ENCODE peak calls at places on chromosomes 4 and X, in four cellular contexts. M is CD8-positive, alpha-beta T cell; H is fibroblast of lung; G is IMR-90. D is an unnamed sample. For H3K4me1, the result is how much of the 10 kb centered on the place peaks cover.

GRCh38 chrX:19912-20571 is 261.1 kb upstream of the PLCXD1 start:
- DNase-seq in M (no peak), H (no peak), G (no peak), D (no peak)

GRCh38 chrX:96006281-96006680 is 678.4 kb upstream of the DIAPH2 start:
- DNase-seq in M (no peak), G (no peak), H (no peak), D (no peak)

GRCh38 chrX:88425739-88426138 is 321.3 kb upstream of the CPXCR1 start:
- DNase-seq in H (no peak), M (no peak), G (no peak), D (no peak)

GRCh38 chr4:163866728-163867313 is 372.3 kb downstream of the TMA16 start:
- DNase-seq in M (no peak), G (peak), H (peak), D (no peak)

GRCh38 chr4:46329118-46329976 is 60.6 kb downstream of the GABRA2 start:
- DNase-seq in M (no peak), G (peak), H (peak), D (no peak)

GRCh38 chr4:114729339-114729738 is 130.7 kb downstream of the UGT8 start:
- DNase-seq in G (no peak), H (no peak), M (no peak), D (no peak)

GRCh38 chr4:159487284-159487747 is 384.4 kb downstream of the RAPGEF2 start:
- DNase-seq in G (peak), M (no peak), H (peak), D (no peak)

GRCh38 chrX:39969099-39969825 is 128.5 kb downstream of the BCOR start:
- DNase-seq in G (no peak), H (no peak), M (peak), D (no peak)

GRCh38 chr4:8227201-8227770 is 28.2 kb downstream of the SH3TC1 start:
- DNase-seq in M (no peak), H (no peak), G (no peak), D (no peak)

GRCh38 chr4:21819086-21819485 is 129.5 kb downstream of the KCNIP4 start:
- DNase-seq in G (no peak), M (no peak), H (peak), D (no peak)

GRCh38 chr4:155604718-155605601 is 61.7 kb upstream of the GUCY1A1 start:
- DNase-seq in H (peak), G (peak), M (no peak), D (peak)

GRCh38 chr4:1246901-1247810 is 1.8 kb downstream of the CTBP1 start:
- DNase-seq in H (no peak), M (no peak), G (no peak), D (no peak)

GRCh38 chr4:125382995-125383394 is 68.2 kb downstream of the FAT4 start:
- DNase-seq in G (no peak), H (no peak), M (no peak), D (no peak)

GRCh38 chr4:5980436-5981155 is 37.6 kb downstream of the C4orf50 start:
- DNase-seq in G (no peak), M (no peak), H (peak), D (no peak)

GRCh38 chr4:116913451-116913850 is 171.9 kb downstream of the TRAM1L1 start:
- DNase-seq in H (no peak), G (no peak), M (no peak), D (no peak)

GRCh38 chrX:109856974-109857373 is 123.9 kb upstream of the ACSL4 start:
- DNase-seq in M (no peak), H (peak), G (peak), D (no peak)

GRCh38 chr4:48032721-48033120 is 16.1 kb downstream of the NIPAL1 start:
- DNase-seq in G (no peak), H (no peak), M (no peak), D (no peak)

GRCh38 chrX:39890807-39891206 is 207.0 kb downstream of the BCOR start:
- DNase-seq in H (no peak), M (no peak), G (no peak), D (no peak)

GRCh38 chr4:136793848-136794247 is 738.4 kb downstream of the PCDH18 start:
- DNase-seq in M (no peak), H (no peak), G (peak), D (no peak)

GRCh38 chr4:113433536-113434246 is 327.8 kb downstream of the CAMK2D start:
- DNase-seq in G (no peak), H (peak), M (no peak), D (no peak)

GRCh38 chrX:16946361-16946964 is at the start of gene REPS2:
- DNase-seq in G (peak), H (peak), M (peak), D (peak)

GRCh38 chr4:2962099-2962455 is 1.1 kb downstream of the NOP14 start:
- DNase-seq in H (no peak), M (no peak), G (no peak), D (no peak)

GRCh38 chrX:139766545-139766983 is 58.6 kb upstream of the MCF2 start:
- DNase-seq in G (no peak), H (no peak), M (peak), D (no peak)

GRCh38 chr4:48538358-48538757 is 48.3 kb downstream of the ZAR1 start:
- DNase-seq in H (no peak), G (no peak), M (no peak), D (no peak)

GRCh38 chr4:23238848-23239247 is 546.1 kb downstream of the GBA3 start:
- DNase-seq in M (no peak), H (no peak), G (no peak), D (no peak)

GRCh38 chrX:87397103-87397886 is 120.3 kb upstream of the KLHL4 start:
- DNase-seq in H (peak), G (no peak), M (no peak), D (no peak)

GRCh38 chr4:866068-866760 is 40.3 kb upstream of the CPLX1 start:
- DNase-seq in M (no peak), H (no peak), G (no peak), D (no peak)

GRCh38 chrX:22039541-22039940 is 7.4 kb downstream of the PHEX start:
- DNase-seq in H (no peak), M (no peak), G (no peak), D (no peak)

GRCh38 chr4:18882468-18882867 is 860.9 kb upstream of the LCORL start:
- DNase-seq in H (peak), G (peak), M (no peak), D (no peak)

GRCh38 chr4:25966171-25966570 is 52.2 kb downstream of the SMIM20 start:
- DNase-seq in H (peak), G (peak), M (no peak), D (no peak)

GRCh38 chr4:10998826-10999225 is 314.3 kb upstream of the CLNK start:
- DNase-seq in G (no peak), M (no peak), H (peak), D (no peak)

GRCh38 chr4:15917297-15917696 is 21.2 kb downstream of the FGFBP1 start:
- DNase-seq in H (no peak), G (no peak), M (no peak), D (no peak)

GRCh38 chrX:132452911-132453550 is 35.8 kb downstream of the MBNL3 start:
- DNase-seq in M (no peak), G (no peak), H (no peak), D (no peak)

GRCh38 chr4:107037188-107037587 is 1.1 kb upstream of the DKK2 start:
- DNase-seq in G (peak), H (no peak), M (no peak), D (peak)

DNA sequence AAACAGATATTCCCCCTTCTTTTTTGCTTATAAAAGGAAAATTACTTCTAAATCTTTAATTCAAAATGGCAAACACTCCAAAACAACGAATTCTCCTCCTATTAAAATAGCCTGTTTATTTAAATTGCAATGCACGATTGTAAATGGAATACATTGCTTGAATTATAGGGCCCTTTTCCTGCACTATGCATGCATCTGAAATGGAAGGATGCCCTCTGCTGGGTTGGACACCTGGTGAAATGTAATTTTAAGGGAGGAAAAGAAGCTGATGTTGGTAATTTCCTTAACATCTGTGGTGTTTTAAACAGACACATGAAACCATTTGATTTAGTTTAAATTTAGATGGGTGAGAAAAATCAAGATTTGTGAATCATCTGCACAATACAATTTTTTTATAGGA is 72.8 kb downstream of the GRXCR1 start:
- DNase-seq in M (no peak), G (no peak), H (no peak), D (no peak)
- TF ChIP-seq CTCF in M (no peak), G (no peak), H (no peak), D (peak)

DNA sequence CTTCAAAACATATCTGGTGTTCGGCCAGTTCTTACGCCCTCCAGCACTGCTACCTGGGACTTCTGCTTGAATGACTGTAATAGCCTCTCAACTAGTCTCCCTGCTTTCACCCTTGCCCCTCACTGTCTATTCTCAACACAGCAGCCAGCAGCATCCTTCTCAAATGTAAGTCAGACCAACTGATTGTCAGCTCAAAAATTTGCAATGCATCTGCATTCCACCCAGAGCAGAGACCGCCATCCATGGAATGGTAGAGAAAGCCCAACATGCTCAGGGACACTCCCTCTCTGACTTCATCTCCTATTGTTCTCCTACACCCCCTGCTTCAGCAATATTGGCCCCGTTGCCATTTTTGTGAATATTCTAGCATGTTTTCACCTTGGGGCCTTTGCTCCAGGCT is 5.9 kb downstream of the TLR7 start:
- DNase-seq in M (no peak), G (no peak), H (no peak), D (no peak)
- H3K4me1 ChIP-seq in M (under half), G (under half), H (under half), D (under half)

GRCh38 chrX:151713859-151714258 is 2.0 kb upstream of the FATE1 start:
- DNase-seq in H (peak), M (no peak), G (no peak), D (no peak)
- TF ChIP-seq CTCF in H (peak), M (no peak), G (peak), D (no peak)

GRCh38 chr4:76206222-76206942 is 7.2 kb downstream of the SCARB2 start:
- DNase-seq in G (peak), M (no peak), H (peak), D (no peak)
- H3K4me1 ChIP-seq in G (under half), M (under half), H (under half), D (half or more)

DNA sequence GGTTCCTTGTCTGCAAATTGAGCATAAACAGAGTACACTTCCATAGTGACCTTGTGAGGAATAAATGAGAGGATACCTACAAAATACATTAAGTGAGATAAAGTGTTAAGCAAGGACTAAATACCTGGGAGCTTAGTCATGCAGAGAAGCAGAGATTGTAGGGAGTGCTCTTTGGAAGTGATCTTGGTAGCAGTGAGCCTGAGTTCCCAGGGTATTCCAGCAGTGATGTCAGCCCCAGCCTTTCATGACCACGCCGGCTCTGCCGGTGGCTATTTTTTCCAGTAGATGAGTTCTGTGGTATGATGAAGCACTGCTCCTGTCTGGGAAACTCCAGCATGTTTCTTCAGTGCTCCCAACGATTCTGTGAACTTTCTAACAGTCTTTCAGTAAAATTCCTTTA is 391.5 kb upstream of the IGFBP7 start:
- DNase-seq in H (peak), G (peak), M (no peak), D (no peak)
- TF ChIP-seq CTCF in H (no peak), G (no peak), M (no peak), D (no peak)

GRCh38 chr4:77817304-77818076 is 1.7 kb downstream of the CNOT6L start:
- DNase-seq in G (no peak), H (no peak), M (no peak), D (no peak)
- H3K4me1 ChIP-seq in G (under half), H (under half), M (half or more), D (under half)

GRCh38 chrX:23900220-23900797 is 7.4 kb downstream of the APOO start:
- DNase-seq in H (no peak), M (no peak), G (no peak), D (no peak)

GRCh38 chrX:23901805-23902204 is 5.9 kb downstream of the APOO start:
- DNase-seq in H (peak), M (peak), G (peak), D (no peak)

GRCh38 chrX:23904096-23904495 is 3.6 kb downstream of the APOO start:
- DNase-seq in G (peak), H (no peak), M (no peak), D (no peak)

GRCh38 chrX:23901065-23901464 is 6.7 kb downstream of the APOO start:
- DNase-seq in G (peak), M (no peak), H (peak), D (no peak)

DNA sequence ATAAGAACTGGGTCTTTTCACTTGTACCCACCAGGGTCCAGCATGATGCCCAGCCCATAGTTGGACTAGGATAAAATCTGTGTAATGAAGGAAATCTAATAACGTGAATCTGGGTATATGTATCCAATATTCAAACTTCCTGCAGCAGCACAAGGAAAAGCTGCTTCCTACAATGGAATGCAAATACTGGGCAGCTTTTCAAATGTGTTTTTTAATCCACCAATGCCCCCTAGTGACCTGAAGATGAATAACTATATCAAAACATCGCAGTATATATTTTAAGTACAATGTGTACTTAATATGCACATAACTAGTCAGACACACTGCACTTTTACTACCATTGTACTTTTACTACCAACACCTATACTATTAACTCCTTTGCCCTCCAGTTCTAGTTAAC is 5.3 kb downstream of the APOO start:
- DNase-seq in H (peak), G (peak), M (no peak), D (no peak)
- TF ChIP-seq CTCF in H (peak), G (peak), M (peak), D (peak)

DNA sequence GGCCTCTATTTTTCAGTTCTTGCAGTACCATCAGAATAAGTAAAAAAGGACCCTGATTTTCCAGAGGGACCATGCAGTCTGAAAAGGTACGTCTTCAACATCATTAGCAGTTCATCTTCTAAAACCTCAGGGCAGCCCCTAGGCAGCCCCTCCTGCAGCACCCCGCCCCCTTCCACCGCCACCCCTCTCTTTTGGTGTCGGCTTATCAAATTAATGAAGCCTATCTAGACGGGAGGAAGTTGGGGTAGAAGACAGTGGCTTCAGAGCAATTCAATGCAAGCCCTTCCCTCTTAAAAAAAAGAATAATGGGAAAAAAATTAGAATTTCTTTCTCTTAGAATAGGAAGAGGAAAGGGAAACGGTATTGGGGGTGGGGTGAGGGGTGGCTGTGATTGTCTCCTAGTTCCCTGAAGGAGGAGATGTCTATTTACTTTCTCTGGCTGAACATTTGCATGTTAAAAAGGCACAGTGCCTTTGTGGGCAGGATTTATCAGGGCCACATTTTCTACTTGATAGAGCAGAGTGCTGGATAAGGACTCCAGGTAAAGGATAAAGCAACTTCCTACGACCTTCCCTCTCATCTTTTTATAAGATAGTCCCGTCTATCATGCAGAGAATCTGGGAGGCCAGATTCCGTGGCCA is 159.4 kb downstream of the MGST2 start:
- DNase-seq in G (no peak), M (no peak), H (no peak), D (no peak)
- H3K4me1 ChIP-seq in G (under half), M (under half), H (under half), D (under half)

GRCh38 chrX:49187526-49187925 is 1.4 kb upstream of the PRICKLE3 start:
- DNase-seq in H (no peak), G (no peak), M (no peak), D (no peak)

GRCh38 chrX:49184294-49185061 is 1.7 kb downstream of the PRICKLE3 start:
- DNase-seq in M (no peak), G (peak), H (peak), D (peak)

GRCh38 chrX:49187028-49187394 is 838 bp upstream of the PRICKLE3 start:
- DNase-seq in G (no peak), M (no peak), H (no peak), D (no peak)

GRCh38 chrX:49185062-49185394 is 1.1 kb downstream of the PRICKLE3 start:
- DNase-seq in H (no peak), M (no peak), G (no peak), D (no peak)

GRCh38 chrX:49186125-49187027 is at the start of gene PRICKLE3:
- DNase-seq in G (peak), M (peak), H (peak), D (peak)
- TF ChIP-seq CTCF in G (peak), M (peak), H (peak), D (peak)